ENCODE peak calls at places on chromosomes 3 and 15, in eight cellular contexts. G is mammary epithelial cell, B is brain microvascular endothelial cell, P is astrocyte, J is A673, F is Peyer's patch, I is colonic mucosa, T is HL-60. Z is an unnamed sample.

GRCh38 chr3:79203144-79203519 is 564.7 kb downstream of the ROBO1 start:
- DNase-seq in P (peak; percentile 27), T (no peak), I (no peak), F (no peak), J (no peak), B (no peak), G (no peak), Z (no peak)

GRCh38 chr3:52126036-52126435 is 28.2 kb downstream of the POC1A start:
- DNase-seq in P (no peak), J (no peak), I (no peak), F (no peak), B (no peak), G (no peak), T (no peak), Z (peak; percentile 6)

GRCh38 chr3:36461588-36461987 is 81.3 kb downstream of the STAC start:
- DNase-seq in B (peak; percentile 83), F (no peak), T (no peak), G (peak; percentile 14), J (no peak), P (peak; percentile 87), I (no peak), Z (no peak)

GRCh38 chr3:152909180-152909883 is 74.4 kb downstream of the P2RY1 start:
- DNase-seq in G (no peak), J (peak; percentile 19), B (peak; percentile 4), F (no peak), I (no peak), T (no peak), P (peak; percentile 30), Z (peak; percentile 25)

GRCh38 chr3:141275032-141275422 is 43.4 kb downstream of the PXYLP1 start:
- DNase-seq in G (peak; percentile 91), T (no peak), P (peak; percentile 31), I (no peak), J (no peak), B (peak; percentile 93), F (no peak), Z (no peak)

GRCh38 chr3:108311797-108312196 is 15.4 kb downstream of the HHLA2 start:
- DNase-seq in J (no peak), B (no peak), F (no peak), T (peak; percentile 86), P (no peak), I (no peak), G (no peak), Z (no peak)

GRCh38 chr15:94336817-94337537 is 105.6 kb downstream of the MCTP2 start:
- DNase-seq in B (no peak), I (no peak), G (no peak), J (no peak), T (no peak), P (no peak), F (no peak), Z (no peak)

GRCh38 chr15:62756326-62756994 is 286.1 kb upstream of the TPM1 start:
- DNase-seq in G (no peak), I (no peak), B (no peak), P (no peak), F (no peak), T (no peak), J (no peak), Z (no peak)

GRCh38 chr3:192128060-192128459 is 599.3 kb downstream of the FGF12 start:
- DNase-seq in I (no peak), J (peak; percentile 7), F (no peak), P (no peak), G (no peak), T (no peak), B (no peak), Z (no peak)

GRCh38 chr15:75198560-75199346 is 2.9 kb upstream of the C15orf39 start:
- DNase-seq in I (no peak), F (peak; percentile 61), T (peak; percentile 68), G (peak; percentile 17), J (peak; percentile 86), P (no peak), B (peak; percentile 36), Z (peak; percentile 53)

GRCh38 chr3:118955914-118956556 is 78.6 kb downstream of the IGSF11 start:
- DNase-seq in T (no peak), B (no peak), F (no peak), J (no peak), P (no peak), G (no peak), I (no peak), Z (no peak)

GRCh38 chr15:80615783-80616391 is 79.2 kb upstream of the ABHD17C start:
- DNase-seq in G (peak; percentile 51), I (peak; percentile 73), T (no peak), P (peak; percentile 39), F (peak; percentile 76), B (no peak), J (peak; percentile 52), Z (peak; percentile 53)

GRCh38 chr15:51077565-51078153 is 17.0 kb downstream of the TNFAIP8L3 start:
- DNase-seq in I (peak; percentile 76), B (peak; percentile 9), J (peak; percentile 61), P (no peak), G (no peak), F (peak; percentile 83), T (no peak), Z (peak; percentile 85)

GRCh38 chr3:43909149-43909548 is 218.4 kb downstream of the ABHD5 start:
- DNase-seq in B (no peak), P (no peak), J (no peak), I (no peak), F (no peak), T (no peak), G (no peak), Z (no peak)

GRCh38 chr15:81475926-81476325 is 101.9 kb upstream of the TMC3 start:
- DNase-seq in P (no peak), F (no peak), J (no peak), G (no peak), T (no peak), I (no peak), B (no peak), Z (no peak)

GRCh38 chr3:172982731-172983364 is 158.2 kb downstream of the SPATA16 start:
- DNase-seq in T (no peak), J (peak; percentile 54), B (no peak), P (no peak), F (no peak), I (no peak), G (no peak), Z (no peak)

GRCh38 chr15:25185791-25186190 is 231.0 kb downstream of the SNRPN start:
- DNase-seq in P (no peak), T (no peak), J (no peak), G (no peak), B (no peak), F (no peak), I (no peak), Z (no peak)

GRCh38 chr15:57144448-57144847 is 226.0 kb downstream of the TCF12 start:
- DNase-seq in B (no peak), J (no peak), T (no peak), F (no peak), G (no peak), I (no peak), P (no peak), Z (no peak)
- H3K4me3 ChIP-seq in B (no peak overlapping the region), J (no peak overlapping the region), T (no peak overlapping the region), F (no peak overlapping the region), G (no peak overlapping the region), I (no peak overlapping the region), P (no peak overlapping the region), Z (no peak overlapping the region)

GRCh38 chr15:68644996-68645395 is 66.2 kb downstream of the CORO2B start:
- DNase-seq in T (no peak), B (no peak), J (no peak), P (no peak), I (no peak), G (no peak), F (no peak), Z (no peak)

GRCh38 chr15:68642491-68642845 is 63.7 kb downstream of the CORO2B start:
- DNase-seq in F (no peak), G (no peak), P (no peak), J (no peak), I (no peak), T (no peak), B (no peak), Z (peak; percentile 38)

GRCh38 chr15:68646156-68646555 is 67.4 kb downstream of the CORO2B start:
- DNase-seq in T (no peak), G (no peak), B (no peak), P (no peak), I (no peak), J (peak; percentile 33), F (peak; percentile 11), Z (no peak)

GRCh38 chr15:68643216-68643830 is 64.5 kb downstream of the CORO2B start:
- DNase-seq in T (no peak), G (no peak), B (no peak), F (no peak), I (no peak), J (no peak), P (no peak), Z (peak; percentile 60)

DNA sequence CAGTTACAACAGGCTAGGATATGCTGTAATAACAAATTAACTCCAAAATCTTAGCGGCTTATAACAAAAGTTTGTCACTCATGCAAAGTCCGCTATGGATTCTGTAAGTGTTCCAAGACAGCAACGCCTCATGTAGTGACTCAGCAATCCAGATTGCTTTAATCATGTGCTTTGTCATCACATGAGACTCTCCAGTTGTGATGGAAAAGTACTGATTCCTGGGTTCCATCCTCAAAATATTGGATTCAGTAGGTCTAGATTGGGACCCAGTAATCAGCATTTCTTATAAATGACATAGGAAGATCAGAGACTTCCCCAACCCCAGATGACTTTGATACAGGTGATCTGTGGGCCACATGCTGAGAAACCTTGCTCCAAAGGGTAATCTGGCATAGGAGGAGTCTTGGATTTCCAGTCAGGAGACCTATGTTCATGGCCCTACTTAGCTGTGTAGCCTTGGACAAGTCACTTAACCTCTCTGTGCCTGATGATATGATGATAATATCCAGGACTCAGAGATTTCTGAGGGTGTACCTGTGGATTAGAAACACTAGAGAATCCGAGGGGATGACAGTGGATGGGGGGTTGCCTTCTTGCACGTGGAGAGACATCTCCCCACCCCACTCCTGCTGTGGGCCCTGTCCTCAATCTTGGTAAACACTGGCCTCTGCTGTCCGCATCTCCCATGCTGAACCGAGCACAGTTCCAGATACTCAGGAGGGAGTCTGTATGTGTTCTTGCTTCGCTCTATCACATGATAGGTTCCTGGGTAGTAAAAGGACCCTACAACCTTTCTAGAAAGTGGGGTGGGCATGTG is 65.5 kb downstream of the CORO2B start:
- DNase-seq in F (no peak), G (peak; percentile 62), P (peak; percentile 81), I (no peak), J (peak; percentile 58), T (no peak), B (peak; percentile 64), Z (peak; percentile 48)
- H3K4me3 ChIP-seq in F (no peak overlapping the region), G (no peak overlapping the region), P (no peak overlapping the region), I (no peak overlapping the region), J (no peak overlapping the region), T (no peak overlapping the region), B (no peak overlapping the region), Z (no peak overlapping the region)

GRCh38 chr3:183490211-183490601 is 61.8 kb upstream of the MCF2L2 start:
- DNase-seq in F (peak; percentile 11), B (no peak), P (no peak), T (no peak), I (no peak), G (no peak), J (no peak), Z (no peak)
- H3K4me3 ChIP-seq in F (no peak overlapping the region), B (no peak overlapping the region), P (no peak overlapping the region), T (no peak overlapping the region), I (no peak overlapping the region), G (no peak overlapping the region), J (no peak overlapping the region), Z (no peak overlapping the region)

DNA sequence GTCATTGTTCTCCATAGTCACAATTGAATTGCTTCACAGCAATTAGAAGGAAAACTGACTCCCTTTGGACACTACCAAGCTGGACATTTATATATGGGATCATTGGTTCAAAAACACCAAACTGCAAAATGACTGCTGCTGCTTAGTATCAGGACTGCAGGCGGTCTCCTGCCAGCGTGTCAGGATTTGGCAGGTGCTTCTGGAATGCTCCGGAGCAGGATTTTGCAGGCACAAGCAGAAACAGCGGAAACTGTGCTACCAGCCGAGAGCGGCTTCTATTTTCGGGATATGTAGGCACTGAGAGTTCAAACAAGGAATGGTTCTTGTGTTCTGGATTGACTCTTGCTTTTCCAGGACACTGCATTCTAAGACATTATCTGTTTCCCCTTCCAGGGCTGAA is 95.5 kb downstream of the SSR3 start:
- DNase-seq in B (no peak), G (no peak), J (no peak), I (no peak), P (no peak), F (no peak), T (no peak), Z (no peak)
- H3K4me3 ChIP-seq in B (no peak overlapping the region), G (no peak overlapping the region), J (no peak overlapping the region), I (no peak overlapping the region), P (no peak overlapping the region), F (no peak overlapping the region), T (no peak overlapping the region), Z (no peak overlapping the region)

Z was measured in MG63.